ENCODE peak calls at places on chromosome 18, in four cellular contexts. L is NCI-H187; U is hippocampal formation; K is activated CD4-positive, alpha-beta T cell treated with anti-CD3 and anti-CD28 coated beads, Interleukin-2, amount 10 ng/mL, durations not matched to agents 24 days and 14 days. M is an unnamed sample.

GRCh38 chr18:58829263-58829662 is 35.4 kb upstream of the ZNF532 start:
- DNase-seq in L (no peak), U (no peak), K (no peak), M (no peak)

GRCh38 chr18:13562494-13563029 is 163.8 kb downstream of the FAM210A start:
- DNase-seq in L (no peak), U (no peak), K (peak), M (no peak)

GRCh38 chr18:45448871-45449270 is 166.4 kb upstream of the SLC14A2 start:
- DNase-seq in L (no peak), U (no peak), K (no peak), M (no peak)

GRCh38 chr18:7926526-7926925 is 359.4 kb downstream of the PTPRM start:
- DNase-seq in L (no peak), U (no peak), K (no peak), M (no peak)

GRCh38 chr18:31685097-31686082 is 1.0 kb upstream of the B4GALT6 start:
- DNase-seq in L (peak), U (peak), K (peak), M (no peak)

GRCh38 chr18:51852661-51853060 is 487.3 kb upstream of the DCC start:
- DNase-seq in L (no peak), U (no peak), K (no peak), M (no peak)

GRCh38 chr18:22912149-22912548 is 21.0 kb upstream of the RBBP8 start:
- DNase-seq in L (no peak), U (no peak), K (no peak), M (no peak)

GRCh38 chr18:59697236-59697932 is at the start of gene CCBE1:
- DNase-seq in L (peak), U (no peak), K (peak), M (peak)